ENCODE peak calls at places on chromosomes 13 and 19, in four cellular contexts. J is cardiac fibroblast; S is activated T-cell treated with anti-CD3 and anti-CD28 coated beads for 1 hour; G is activated CD4-positive, alpha-beta T cell treated with anti-CD3 and anti-CD28 coated beads for 48 hours. M is an unnamed sample.

GRCh38 chr19:2578911-2579677 is 103.2 kb downstream of the GADD45B start:
- DNase-seq in J (peak), S (peak), G (peak), M (peak)

GRCh38 chr13:98503175-98504028 is 73.5 kb downstream of the STK24 start:
- DNase-seq in G (no peak), S (no peak), J (no peak), M (no peak)

GRCh38 chr13:35475960-35476943 is at the start of gene MAB21L1:
- DNase-seq in J (peak), S (no peak), G (peak), M (no peak)

GRCh38 chr13:77853701-77854100 is 64.9 kb downstream of the EDNRB start:
- DNase-seq in G (no peak), J (no peak), S (no peak), M (no peak)

GRCh38 chr19:10855879-10856522 is 7.8 kb downstream of the C19orf38 start:
- DNase-seq in S (no peak), J (peak), G (peak), M (no peak)

GRCh38 chr19:2034729-2035589 is 16.1 kb downstream of the MKNK2 start:
- DNase-seq in S (peak), J (peak), G (peak), M (no peak)

GRCh38 chr13:75255159-75255558 is 226.8 kb downstream of the TBC1D4 start:
- DNase-seq in J (no peak), S (no peak), G (no peak), M (no peak)

GRCh38 chr13:40666905-40667621 is 622 bp upstream of the FOXO1 start:
- DNase-seq in J (no peak), S (peak), G (no peak), M (peak)

GRCh38 chr19:1621021-1621420 is 15.8 kb upstream of the UQCR11 start:
- DNase-seq in G (no peak), J (no peak), S (no peak), M (no peak)

GRCh38 chr13:89402211-89402610 is 1731.0 kb downstream of the SLITRK5 start:
- DNase-seq in S (no peak), J (no peak), G (no peak), M (no peak)

GRCh38 chr13:60182907-60183306 is 19.2 kb upstream of the DIAPH3 start:
- DNase-seq in G (no peak), S (no peak), J (no peak), M (no peak)

GRCh38 chr13:51625555-51626345 is 41.5 kb downstream of the WDFY2 start:
- DNase-seq in S (no peak), J (peak), G (no peak), M (no peak)

GRCh38 chr13:24038405-24038804 is 122.1 kb upstream of the SPATA13 start:
- DNase-seq in S (no peak), J (peak), G (no peak), M (no peak)

GRCh38 chr13:106230450-106230849 is 305.0 kb downstream of the EFNB2 start:
- DNase-seq in G (no peak), S (no peak), J (peak), M (no peak)

GRCh38 chr19:4981681-4981958 is 12.7 kb downstream of the KDM4B start:
- DNase-seq in J (no peak), G (no peak), S (no peak), M (no peak)